ENCODE peak calls at places on chromosomes 13 and 19, in eight cellular contexts. O, K, L, N, B, C, W and Y are unnamed samples.
A peak's percentile ranks its signal among the peaks of the same experiment; 100 is the strongest.

GRCh38 chr19:374183-374885 is 29.7 kb upstream of the MIER2 start:
- DNase-seq in L (no peak), N (no peak), C (no peak), W (no peak), K (no peak), B (no peak), O (no peak), Y (no peak)

GRCh38 chr13:84607614-84608013 is 725.3 kb upstream of the SLITRK1 start:
- DNase-seq in O (peak; percentile 77), L (no peak), B (no peak), K (no peak), C (no peak), N (no peak), W (no peak), Y (peak; percentile 84)

GRCh38 chr19:5369962-5370367 is 29.4 kb upstream of the PTPRS start:
- DNase-seq in L (peak; percentile 41), N (no peak), B (peak; percentile 17), C (peak; percentile 50), K (peak; percentile 56), W (peak; percentile 39), O (no peak), Y (peak; percentile 41)

GRCh38 chr19:4115050-4115817 is 8.7 kb downstream of the MAP2K2 start:
- DNase-seq in W (no peak), C (no peak), B (no peak), N (no peak), L (peak; percentile 58), K (no peak), O (no peak), Y (no peak)

GRCh38 chr13:59710995-59711701 is 452.6 kb downstream of the DIAPH3 start:
- DNase-seq in L (no peak), C (no peak), B (no peak), N (no peak), K (no peak), O (no peak), W (no peak), Y (peak; percentile 18)

GRCh38 chr13:23922005-23922932 is 25.0 kb upstream of the C1QTNF9B start:
- DNase-seq in W (no peak), C (no peak), K (no peak), N (no peak), O (no peak), L (no peak), B (no peak), Y (no peak)

GRCh38 chr13:27257233-27257568 is 5.8 kb downstream of the RPL21 start:
- DNase-seq in L (no peak), C (no peak), O (no peak), W (no peak), N (no peak), B (no peak), K (no peak), Y (no peak)

GRCh38 chr19:18274303-18274775 is at the start of gene IQCN:
- DNase-seq in K (peak; percentile 84), B (peak; percentile 57), C (peak; percentile 34), W (peak; percentile 62), O (peak; percentile 86), L (no peak), N (peak; percentile 77), Y (peak; percentile 65)

GRCh38 chr19:10961073-10961762 is 388 bp downstream of the SMARCA4 start:
- DNase-seq in B (no peak), C (peak; percentile 31), O (peak; percentile 83), N (no peak), K (peak; percentile 43), L (no peak), W (no peak), Y (peak; percentile 64)

GRCh38 chr13:30331331-30331771 is 24.0 kb upstream of the KATNAL1 start:
- DNase-seq in B (peak; percentile 92), K (no peak), C (no peak), L (no peak), N (no peak), O (no peak), W (no peak), Y (no peak)

GRCh38 chr19:47754206-47755064 is 9.1 kb downstream of the NOP53 start:
- DNase-seq in O (no peak), N (no peak), W (no peak), K (no peak), L (no peak), C (no peak), B (no peak), Y (no peak)
- H3K4me1 ChIP-seq in O (no peaks in the 10 kb centered on the region), N (peaks cover 6% of the 10 kb centered on the region), W (peaks cover 32% of the 10 kb centered on the region), K (peaks cover 8% of the 10 kb centered on the region), L (no peaks in the 10 kb centered on the region), C (peaks cover 15% of the 10 kb centered on the region), B (no peaks in the 10 kb centered on the region), Y (no peaks in the 10 kb centered on the region)

GRCh38 chr13:61183670-61184069 is 232.0 kb downstream of the PCDH20 start:
- DNase-seq in C (no peak), B (no peak), L (no peak), O (no peak), W (no peak), K (no peak), N (no peak), Y (no peak)

DNA sequence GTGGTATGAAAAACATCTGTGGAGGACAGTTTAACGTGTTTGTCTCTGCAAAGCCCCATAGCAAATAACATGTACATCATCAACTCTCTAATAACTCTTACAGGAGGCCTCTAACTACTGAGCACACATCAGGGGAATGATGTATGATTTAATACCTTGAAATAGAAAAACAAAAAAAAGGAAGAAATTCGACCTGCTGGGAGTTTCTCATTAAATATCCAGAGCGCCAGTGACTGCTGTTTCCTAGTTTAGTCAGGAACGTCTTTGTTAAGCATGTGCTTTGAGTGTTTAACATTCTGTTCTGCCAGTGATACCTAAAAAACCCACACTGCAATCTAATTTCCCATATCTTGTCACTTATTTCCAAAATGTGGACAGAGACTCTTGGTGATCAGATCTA is 235.4 kb downstream of the PCDH20 start:
- DNase-seq in N (no peak), K (no peak), B (no peak), L (no peak), C (no peak), W (no peak), O (no peak), Y (no peak)
- H3K4me1 ChIP-seq in N (no peaks in the 10 kb centered on the region), K (no peaks in the 10 kb centered on the region), B (no peaks in the 10 kb centered on the region), L (no peaks in the 10 kb centered on the region), C (no peaks in the 10 kb centered on the region), W (no peaks in the 10 kb centered on the region), O (no peaks in the 10 kb centered on the region), Y (no peaks in the 10 kb centered on the region)

DNA sequence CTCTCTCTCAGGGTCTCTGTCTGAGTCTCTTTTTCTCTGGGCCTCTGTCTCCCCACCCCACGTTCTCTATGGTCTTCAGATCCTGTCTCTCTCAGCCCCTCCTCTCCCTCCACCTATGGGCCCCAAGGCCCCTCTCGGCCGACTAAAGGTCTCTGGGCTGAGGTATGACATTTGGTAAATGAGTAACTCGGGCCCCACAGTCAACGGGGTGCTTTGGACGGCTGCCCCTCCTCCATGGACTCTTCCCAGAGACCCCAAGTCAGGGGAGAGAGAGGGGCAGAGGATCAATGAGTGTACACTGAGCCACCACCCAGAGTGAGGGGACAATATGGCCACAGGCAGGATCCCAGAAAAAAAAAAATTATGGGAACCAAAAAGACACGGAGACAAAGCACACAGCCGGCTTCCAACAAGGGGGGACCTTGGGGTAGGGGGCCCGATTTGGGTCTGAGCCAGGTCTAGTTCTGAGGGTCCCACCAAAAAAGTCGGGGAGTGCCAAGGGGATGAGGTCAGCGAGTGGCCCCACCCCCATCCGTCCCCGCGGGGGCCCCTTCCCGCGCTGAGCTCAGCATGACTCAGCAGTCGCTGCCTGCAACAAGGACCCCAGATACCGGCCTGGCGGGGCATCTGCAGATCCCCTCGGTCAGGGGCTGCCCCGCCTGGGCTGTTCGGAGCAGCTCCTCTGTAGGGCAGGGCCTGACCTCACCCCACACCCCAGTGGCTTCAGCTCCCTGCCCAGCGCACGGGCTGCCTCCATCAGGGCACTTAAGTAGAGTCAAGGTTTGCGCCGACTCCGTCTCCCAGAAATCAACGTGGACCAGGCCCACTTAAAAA is 1.5 kb upstream of the FTL start:
- DNase-seq in O (peak; percentile 93), B (peak; percentile 84), L (peak; percentile 78), N (peak; percentile 88), K (peak; percentile 85), C (peak; percentile 76), W (peak; percentile 98), Y (peak; percentile 81)
- H3K4me1 ChIP-seq in O (no peaks in the 10 kb centered on the region), B (no peaks in the 10 kb centered on the region), L (peaks cover 64% of the 10 kb centered on the region), N (peaks cover 53% of the 10 kb centered on the region), K (no peaks in the 10 kb centered on the region), C (peaks cover 39% of the 10 kb centered on the region), W (peaks cover 63% of the 10 kb centered on the region), Y (peaks cover 45% of the 10 kb centered on the region)

DNA sequence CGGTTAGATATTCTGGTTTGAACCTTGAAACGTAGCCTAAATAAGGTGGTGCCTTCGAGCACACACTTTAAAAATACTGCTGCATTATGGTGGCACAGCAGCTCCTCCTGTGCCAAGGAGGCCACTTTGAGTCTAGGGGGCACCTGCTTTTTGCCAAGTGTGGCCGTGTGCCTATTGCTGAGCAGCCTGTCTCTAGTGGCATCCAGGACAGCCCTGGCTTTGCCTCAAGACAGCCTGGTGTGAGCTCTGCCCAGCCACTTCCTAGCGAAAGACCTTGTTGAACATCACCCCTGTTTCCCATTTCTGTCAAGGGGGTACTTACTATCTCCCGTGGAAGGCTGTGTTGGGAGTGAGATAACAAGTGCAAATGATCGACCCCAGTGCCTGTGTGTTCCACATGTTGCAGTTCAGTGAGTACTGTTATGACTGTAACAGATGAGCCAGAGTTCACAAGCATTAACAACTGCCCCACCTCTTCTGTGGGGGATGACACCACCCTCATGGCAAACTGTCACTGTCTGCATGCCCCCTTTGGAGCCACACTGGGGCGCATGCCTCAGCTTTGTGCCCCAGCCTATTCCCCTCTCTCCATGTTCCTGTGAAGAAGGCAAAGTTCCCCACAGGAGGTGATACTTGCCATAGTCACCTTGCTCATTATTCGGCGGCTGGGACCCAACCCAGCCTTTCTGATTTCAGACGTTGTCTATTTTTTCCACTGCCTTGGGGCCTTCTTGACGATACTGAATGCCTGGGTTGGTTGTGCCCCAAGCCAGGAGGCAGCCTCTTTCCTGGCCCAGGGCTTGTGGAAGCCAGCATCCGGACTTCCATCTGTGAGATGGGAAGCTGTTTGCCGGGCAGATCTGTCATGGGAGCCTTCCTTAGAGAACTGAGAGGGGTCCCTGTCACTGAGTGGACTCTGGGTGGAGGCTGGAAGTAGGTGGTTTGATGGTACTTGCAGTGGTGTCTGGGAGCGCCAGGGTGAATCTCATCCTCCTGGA is 5.4 kb downstream of the GATAD2A start:
- DNase-seq in W (no peak), L (no peak), O (no peak), B (no peak), C (no peak), N (no peak), K (no peak), Y (no peak)
- H3K4me1 ChIP-seq in W (peaks cover 48% of the 10 kb centered on the region), L (peaks cover 54% of the 10 kb centered on the region), O (peaks cover 4% of the 10 kb centered on the region), B (no peaks in the 10 kb centered on the region), C (peaks cover 41% of the 10 kb centered on the region), N (peaks cover 50% of the 10 kb centered on the region), K (peaks cover 5% of the 10 kb centered on the region), Y (peaks cover 39% of the 10 kb centered on the region)

GRCh38 chr13:99995104-99995502 is 13.5 kb downstream of the ZIC2 start:
- DNase-seq in K (no peak), B (no peak), W (no peak), O (no peak), L (no peak), C (no peak), N (no peak), Y (no peak)
- H3K4me1 ChIP-seq in K (peaks cover 4% of the 10 kb centered on the region), B (no peaks in the 10 kb centered on the region), W (peaks cover 11% of the 10 kb centered on the region), O (no peaks in the 10 kb centered on the region), L (peaks cover 12% of the 10 kb centered on the region), C (peaks cover 8% of the 10 kb centered on the region), N (peaks cover 9% of the 10 kb centered on the region), Y (no peaks in the 10 kb centered on the region)

GRCh38 chr19:15404780-15405211 is 14.0 kb downstream of the AKAP8L start:
- DNase-seq in O (no peak), N (no peak), C (no peak), W (no peak), B (no peak), K (no peak), L (no peak), Y (no peak)
- H3K4me1 ChIP-seq in O (peaks cover 6% of the 10 kb centered on the region), N (peaks cover 76% of the 10 kb centered on the region), C (peaks cover 30% of the 10 kb centered on the region), W (peaks cover 7% of the 10 kb centered on the region), B (no peaks in the 10 kb centered on the region), K (no peaks in the 10 kb centered on the region), L (peaks cover 45% of the 10 kb centered on the region), Y (peaks cover 22% of the 10 kb centered on the region)